ENCODE peak calls at places on chromosomes 1 and 21, in five cellular contexts. N is K562, J is SK-N-SH, Q is HL-60, W is esophagus muscularis mucosa. S is an unnamed sample.

GRCh38 chr1:7975212-7975865 is 13.8 kb downstream of the PARK7 start:
- DNase-seq in Q (peak), N (peak), W (no peak), J (peak), S (no peak)

GRCh38 chr1:60571811-60572210 is 498.2 kb upstream of the C1orf87 start:
- DNase-seq in Q (no peak), J (no peak), W (no peak), N (no peak), S (no peak)

GRCh38 chr1:161932668-161933067 is 91.0 kb downstream of the OLFML2B start:
- DNase-seq in J (no peak), W (no peak), N (no peak), Q (no peak), S (no peak)

GRCh38 chr1:39526466-39527189 is 35.2 kb downstream of the BMP8A start:
- DNase-seq in J (no peak), Q (no peak), N (no peak), W (no peak), S (peak)

GRCh38 chr1:109883248-109883955 is 27.2 kb upstream of the CSF1 start:
- DNase-seq in J (no peak), W (no peak), Q (peak), N (no peak), S (no peak)

GRCh38 chr1:7247158-7247557 is 461.9 kb downstream of the CAMTA1 start:
- DNase-seq in N (no peak), W (no peak), Q (no peak), J (no peak), S (no peak)

GRCh38 chr1:96971849-96972602 is 250.4 kb downstream of the PTBP2 start:
- DNase-seq in N (no peak), J (no peak), Q (no peak), W (no peak), S (no peak)

GRCh38 chr1:230641346-230641745 is 935 bp upstream of the COG2 start:
- DNase-seq in N (no peak), W (peak), J (no peak), Q (no peak), S (no peak)

GRCh38 chr1:215081566-215082531 is 688 bp upstream of the KCNK2 start:
- DNase-seq in Q (no peak), J (peak), N (no peak), W (no peak), S (peak)

GRCh38 chr1:53585116-53585515 is 125.9 kb downstream of the DMRTB1 start:
- DNase-seq in J (no peak), W (no peak), N (no peak), Q (no peak), S (peak)

GRCh38 chr1:170987397-170987796 is 52.1 kb downstream of the MROH9 start:
- DNase-seq in J (no peak), N (no peak), Q (no peak), W (no peak), S (no peak)

GRCh38 chr1:230827081-230827681 is 41.1 kb downstream of the C1orf198 start:
- DNase-seq in N (no peak), W (peak), J (no peak), Q (no peak), S (no peak)

GRCh38 chr1:227437495-227438008 is 119.3 kb upstream of the CDC42BPA start:
- DNase-seq in W (no peak), Q (no peak), J (peak), N (peak), S (no peak)

GRCh38 chr1:8705104-8705503 is 112.3 kb downstream of the RERE start:
- DNase-seq in W (no peak), J (no peak), N (no peak), Q (no peak), S (no peak)

GRCh38 chr1:63804829-63805484 is 31.1 kb downstream of the ROR1 start:
- DNase-seq in W (no peak), N (no peak), J (no peak), Q (no peak), S (no peak)

GRCh38 chr1:223403184-223403815 is 10.1 kb downstream of the CCDC185 start:
- DNase-seq in W (no peak), J (no peak), N (no peak), Q (no peak), S (no peak)

GRCh38 chr1:168732736-168733135 is 3.7 kb upstream of the DPT start:
- DNase-seq in W (no peak), J (no peak), N (no peak), Q (no peak), S (no peak)

GRCh38 chr1:98017184-98017583 is 96.3 kb upstream of the DPYD start:
- DNase-seq in N (no peak), Q (no peak), J (no peak), W (no peak), S (no peak)

GRCh38 chr1:162391790-162392563 is 10.4 kb downstream of the C1orf226 start:
- DNase-seq in J (peak), Q (peak), N (peak), W (no peak), S (no peak)

GRCh38 chr1:83900530-83900929 is 98.4 kb downstream of the TTLL7 start:
- DNase-seq in W (no peak), Q (no peak), N (no peak), J (no peak), S (no peak)

GRCh38 chr1:88877382-88877825 is 14.0 kb downstream of the GTF2B start:
- DNase-seq in Q (no peak), W (no peak), N (no peak), J (peak), S (no peak)

GRCh38 chr21:44802396-44803153 is 955 bp upstream of the UBE2G2 start:
- DNase-seq in J (peak), Q (peak), W (no peak), N (peak), S (no peak)

GRCh38 chr1:235284231-235284630 is 43.7 kb downstream of the ARID4B start:
- DNase-seq in Q (no peak), N (no peak), J (no peak), W (no peak), S (no peak)

GRCh38 chr1:214031267-214031650 is 43.5 kb downstream of the PROX1 start:
- DNase-seq in W (no peak), N (no peak), J (no peak), Q (no peak), S (no peak)

GRCh38 chr1:160664573-160665051 is 17.8 kb upstream of the SLAMF1 start:
- DNase-seq in Q (no peak), J (no peak), N (no peak), W (no peak), S (no peak)

GRCh38 chr1:11788549-11789053 is 17.2 kb downstream of the MTHFR start:
- DNase-seq in N (peak), Q (no peak), J (no peak), W (no peak), S (peak)

GRCh38 chr1:11789126-11790067 is 16.4 kb downstream of the MTHFR start:
- DNase-seq in N (peak), W (no peak), Q (no peak), J (no peak), S (peak)

GRCh38 chr1:11787804-11788436 is 17.8 kb downstream of the MTHFR start:
- DNase-seq in W (no peak), N (peak), Q (no peak), J (no peak), S (peak)

GRCh38 chr1:11786168-11786567 is 19.6 kb downstream of the MTHFR start:
- DNase-seq in W (no peak), J (no peak), N (no peak), Q (no peak), S (no peak)

DNA sequence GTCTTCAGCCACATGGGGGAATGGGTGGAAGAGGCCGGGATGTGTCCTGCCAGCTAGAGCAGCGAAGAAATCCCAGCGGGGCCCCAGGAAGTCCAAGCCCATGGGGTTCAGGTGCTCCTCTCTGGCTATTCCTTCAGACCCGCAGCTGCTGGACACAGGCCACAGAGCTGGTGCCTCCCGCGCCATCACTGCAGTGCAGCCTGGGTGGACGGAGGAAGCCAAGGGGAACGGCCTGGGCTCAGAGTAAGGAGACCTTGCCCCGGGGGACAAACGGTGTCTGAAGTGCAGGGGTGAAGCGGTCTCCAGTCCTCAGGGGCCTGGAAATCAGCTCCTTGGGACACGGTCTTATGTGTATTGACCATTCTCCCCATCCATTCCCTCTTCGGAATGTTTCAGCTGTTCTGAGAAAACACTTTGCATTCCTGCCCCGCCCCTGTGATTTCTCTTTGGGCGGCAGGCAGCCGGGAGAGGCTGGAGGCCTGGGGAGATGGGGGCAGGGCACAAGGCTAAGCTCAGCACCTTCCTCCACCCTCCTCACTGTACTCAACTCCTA is 18.4 kb downstream of the MTHFR start:
- DNase-seq in W (no peak), J (no peak), N (no peak), Q (no peak), S (no peak)
- TF ChIP-seq POLR2AphosphoS5 in W (peak), J (no peak), N (no peak), Q (no peak), S (peak)

DNA sequence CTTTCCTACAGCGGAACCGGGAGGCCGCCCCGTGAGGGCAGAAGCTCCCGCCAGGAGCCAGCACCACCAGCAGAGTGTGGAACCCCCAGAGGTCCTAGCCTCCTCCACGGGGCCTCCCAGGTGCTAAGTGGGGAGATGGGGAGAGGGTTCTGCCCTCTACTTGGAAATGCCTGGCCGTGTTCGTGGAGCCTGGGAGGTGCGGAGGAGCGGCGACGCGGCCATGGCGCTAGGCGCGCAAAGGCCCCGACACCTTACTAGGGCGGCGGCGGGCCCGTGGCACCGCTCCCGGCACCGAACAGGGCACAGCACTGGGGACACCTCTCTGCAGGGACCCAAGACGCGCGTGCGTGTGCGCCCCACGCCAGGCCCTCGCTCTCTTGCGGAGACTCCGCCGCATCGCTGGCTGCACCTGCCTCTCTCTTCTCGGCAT is 1.3 kb upstream of the CACNA1E start:
- DNase-seq in N (no peak), W (no peak), J (no peak), Q (no peak), S (peak)
- H3K4me3 ChIP-seq in N (no peak), W (peak), J (no peak), Q (no peak), S (peak)

DNA sequence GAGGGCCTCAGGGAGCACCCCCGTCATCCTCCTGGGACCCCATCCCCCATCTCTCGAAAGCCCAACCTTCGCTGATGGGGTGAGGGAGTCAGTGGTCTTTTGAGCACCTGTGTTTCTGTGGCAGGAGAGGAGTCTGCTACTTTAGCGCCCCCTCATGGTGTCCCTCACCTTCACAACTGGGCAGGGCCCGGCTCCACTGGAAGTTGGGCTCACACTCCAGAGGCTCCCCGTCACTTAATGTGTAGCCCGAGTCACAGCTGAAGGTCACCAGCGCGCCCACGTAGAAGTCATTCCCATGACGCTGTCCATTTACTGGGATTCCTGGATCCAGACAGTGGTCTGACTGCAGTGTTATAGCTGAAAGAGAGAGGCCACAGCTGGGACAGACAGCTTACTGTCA is 139.5 kb upstream of the HMGB4 start:
- DNase-seq in N (no peak), W (no peak), J (no peak), Q (no peak), S (no peak)
- TF ChIP-seq CTCF in N (peak), W (no peak), J (no peak), Q (no peak), S (no peak)

GRCh38 chr1:15436881-15437449 is 1.3 kb upstream of the CTRC start:
- DNase-seq in W (no peak), J (no peak), N (no peak), Q (no peak), S (no peak)
- TF ChIP-seq POLR2AphosphoS5 in W (no peak), J (no peak), N (no peak), Q (no peak), S (no peak)

DNA sequence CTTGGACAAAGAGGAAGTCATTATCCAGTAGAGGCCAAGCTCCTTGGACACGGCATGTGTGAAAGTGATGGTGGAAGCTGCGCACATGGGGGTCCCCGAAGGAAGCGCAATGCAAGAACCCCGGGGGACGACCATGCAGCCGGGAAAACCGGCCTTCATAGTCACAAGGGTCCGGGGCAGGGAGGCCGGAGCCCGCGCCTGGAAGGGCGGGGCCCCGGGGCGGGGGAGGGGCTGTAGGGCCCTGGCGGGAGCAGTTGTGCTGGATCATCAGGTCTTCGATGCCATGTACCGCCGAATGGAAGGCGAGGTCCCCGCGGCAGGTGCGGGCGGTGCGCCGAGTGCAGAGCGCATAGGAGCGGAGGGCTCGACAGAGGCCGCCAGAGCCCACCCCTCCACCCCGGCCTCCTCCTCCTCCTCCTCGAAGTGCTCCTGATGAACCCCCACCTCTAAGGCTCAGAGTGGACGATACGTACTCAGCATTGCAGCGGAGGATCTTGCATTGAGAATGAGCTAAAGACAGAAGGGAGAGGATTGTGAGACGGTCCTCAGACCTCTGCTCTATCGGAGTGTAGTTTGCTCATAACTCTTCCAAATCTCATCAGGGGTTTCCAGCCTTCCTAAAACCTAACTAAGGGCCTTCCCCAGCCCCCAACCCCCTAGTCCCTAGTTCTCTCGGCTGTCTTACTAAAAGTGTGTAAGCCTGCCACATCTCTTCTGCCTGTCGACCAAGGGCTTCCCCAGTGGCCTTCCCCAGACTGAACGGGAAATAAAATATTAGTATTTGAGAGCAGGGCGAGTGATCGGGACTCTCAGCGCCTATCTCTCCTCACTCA is 2.1 kb downstream of the HJV start:
- DNase-seq in J (no peak), N (peak), W (no peak), Q (no peak), S (no peak)
- H3K4me3 ChIP-seq in J (no peak), N (no peak), W (peak), Q (no peak), S (no peak)

DNA sequence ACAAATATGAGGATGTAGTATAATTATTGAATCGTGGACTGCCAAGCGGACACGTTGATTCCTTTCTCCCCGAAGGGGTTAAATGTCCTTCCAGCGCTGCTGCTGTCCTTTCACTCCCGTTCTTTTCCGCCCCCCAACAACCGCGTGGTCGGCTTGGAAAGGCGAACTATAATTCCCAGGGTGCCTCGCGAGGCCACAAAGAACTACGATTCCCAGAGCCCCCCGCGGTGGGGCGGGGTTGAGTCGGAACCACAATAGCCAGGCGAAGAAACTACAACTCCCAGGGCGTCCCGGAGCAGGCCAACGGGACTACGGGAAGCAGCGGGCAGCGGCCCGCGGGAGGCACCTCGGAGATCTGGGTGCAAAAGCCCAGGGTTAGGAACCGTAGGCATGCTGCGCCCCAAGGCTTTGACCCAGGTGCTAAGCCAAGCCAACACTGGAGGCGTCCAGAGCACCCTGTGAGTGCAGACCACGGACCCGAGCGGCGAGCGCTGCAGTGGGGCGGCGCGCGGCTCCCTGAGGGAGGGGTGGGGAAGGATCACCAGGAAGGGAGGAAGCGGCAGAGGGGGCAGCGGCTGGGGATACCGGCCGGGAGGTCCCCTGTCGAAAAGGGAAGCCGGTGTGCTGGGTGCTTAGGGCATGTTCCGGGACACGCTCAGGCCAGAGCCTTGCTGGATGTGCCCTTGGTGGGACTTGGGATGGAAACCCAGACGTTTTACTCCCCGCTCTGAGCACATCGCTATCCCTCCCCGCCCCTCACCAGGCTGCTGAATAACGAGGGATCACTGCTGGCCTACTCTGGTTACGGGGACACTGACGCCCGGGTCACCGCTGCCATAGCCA is at the start of gene LAMTOR2:
- DNase-seq in Q (peak), W (peak), J (peak), N (peak), S (peak)
- TF ChIP-seq CTCF in Q (no peak), W (no peak), J (no peak), N (no peak), S (peak)

GRCh38 chr1:202162418-202163280 is 2.2 kb upstream of the PTPN7 start:
- DNase-seq in Q (peak), W (no peak), N (peak), J (no peak), S (peak)
- TF ChIP-seq POLR2AphosphoS5 in Q (no peak), W (no peak), N (peak), J (no peak), S (no peak)

DNA sequence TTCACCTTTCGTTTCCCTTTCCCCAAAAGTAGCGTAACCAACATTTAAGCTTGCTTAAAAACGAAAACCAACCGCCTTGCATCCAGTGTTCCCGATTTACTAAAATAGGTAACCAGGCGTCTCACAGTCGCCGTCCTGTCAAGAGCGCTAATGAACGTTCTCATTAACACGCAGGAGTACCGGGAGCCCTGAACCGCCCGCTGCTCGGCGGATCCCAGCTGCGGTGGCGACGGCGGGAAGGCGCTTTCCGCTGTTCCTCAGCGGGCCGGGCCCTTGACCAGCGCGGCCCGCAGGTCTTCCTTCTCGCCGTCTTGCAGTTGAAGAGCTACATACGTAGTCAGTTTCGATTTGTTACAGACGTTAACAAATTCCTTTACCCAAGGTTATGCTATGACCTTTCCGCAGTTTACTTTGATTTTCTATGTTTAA is 2.0 kb downstream of the OLIG1 start:
- DNase-seq in Q (peak), N (no peak), W (no peak), J (no peak), S (no peak)
- H3K4me3 ChIP-seq in Q (peak), N (no peak), W (peak), J (no peak), S (peak)